ENCODE peak calls at places on chromosome 7, in nine cellular contexts. S is A549, P is sigmoid colon, Q is heart left ventricle, G is IMR-90, A is spleen, H is uterus, F is transverse colon, E is breast epithelium. U is an unnamed sample. For H3K4me1, the result is how much of the 10 kb centered on the place peaks cover.

GRCh38 chr7:27482219-27482618 is 180.5 kb downstream of the HIBADH start:
- DNase-seq in S (no peak), P (no peak), Q (no peak), G (no peak), A (no peak), H (no peak), F (no peak), E (no peak), U (no peak)

GRCh38 chr7:20225384-20225783 is 8.2 kb upstream of the MACC1 start:
- DNase-seq in S (no peak), P (no peak), Q (no peak), G (no peak), A (no peak), H (no peak), F (no peak), E (no peak), U (no peak)

GRCh38 chr7:132077986-132078385 is 498.3 kb downstream of the PLXNA4 start:
- DNase-seq in S (no peak), P (peak), Q (no peak), G (peak), A (no peak), H (peak), F (peak), E (no peak), U (no peak)

GRCh38 chr7:98395481-98395880 is 5.4 kb downstream of the BAIAP2L1 start:
- DNase-seq in S (no peak), P (peak), Q (no peak), G (no peak), A (no peak), H (no peak), F (no peak), E (no peak), U (no peak)

GRCh38 chr7:73992104-73992562 is 35.8 kb upstream of the ELN start:
- DNase-seq in S (no peak), P (peak), Q (no peak), G (peak), A (no peak), H (peak), F (no peak), E (no peak), U (no peak)

GRCh38 chr7:18356195-18356645 is 139.3 kb upstream of the HDAC9 start:
- DNase-seq in S (peak), P (no peak), Q (no peak), G (peak), A (no peak), H (no peak), F (no peak), E (no peak), U (no peak)

GRCh38 chr7:21941570-21942224 is 4.0 kb downstream of the CDCA7L start:
- DNase-seq in S (no peak), P (no peak), Q (no peak), G (peak), A (no peak), H (no peak), F (no peak), E (no peak), U (no peak)

GRCh38 chr7:72265071-72265470 is 147.1 kb downstream of the CALN1 start:
- DNase-seq in S (no peak), P (no peak), Q (no peak), G (no peak), A (no peak), H (no peak), F (no peak), E (no peak), U (no peak)

GRCh38 chr7:142891490-142892082 is 6.0 kb upstream of the TRPV6 start:
- DNase-seq in S (no peak), P (no peak), Q (no peak), G (no peak), A (peak), H (no peak), F (no peak), E (no peak), U (no peak)

GRCh38 chr7:129913428-129913827 is 39.3 kb downstream of the UBE2H start:
- DNase-seq in S (no peak), P (no peak), Q (no peak), G (no peak), A (no peak), H (no peak), F (no peak), E (no peak), U (no peak)

GRCh38 chr7:108613147-108613948 is 43.7 kb downstream of the DNAJB9 start:
- DNase-seq in S (peak), P (no peak), Q (no peak), G (peak), A (no peak), H (no peak), F (no peak), E (no peak), U (no peak)

GRCh38 chr7:112759905-112760304 is 30.3 kb downstream of the TMEM168 start:
- DNase-seq in S (no peak), P (no peak), Q (no peak), G (no peak), A (no peak), H (no peak), F (no peak), E (no peak), U (no peak)

GRCh38 chr7:132608523-132608922 is 32.3 kb upstream of the PLXNA4 start:
- DNase-seq in S (no peak), P (no peak), Q (no peak), G (no peak), A (no peak), H (no peak), F (no peak), E (no peak), U (no peak)

GRCh38 chr7:26454180-26454579 is 162.5 kb downstream of the SNX10 start:
- DNase-seq in S (no peak), P (no peak), Q (no peak), G (no peak), A (no peak), H (no peak), F (no peak), E (no peak), U (no peak)

GRCh38 chr7:90224204-90224603 is 12.7 kb downstream of the STEAP2 start:
- DNase-seq in S (no peak), P (no peak), Q (no peak), G (no peak), A (no peak), H (no peak), F (no peak), E (no peak), U (no peak)

GRCh38 chr7:30923009-30923773 is 11.5 kb downstream of the AQP1 start:
- DNase-seq in S (no peak), P (peak), Q (peak), G (no peak), A (peak), H (no peak), F (peak), E (peak), U (peak)

GRCh38 chr7:10973942-10974716 is 457 bp downstream of the PHF14 start:
- DNase-seq in S (peak), P (no peak), Q (no peak), G (peak), A (peak), H (peak), F (peak), E (no peak), U (peak)
- TF ChIP-seq POLR2A in S (no peak), P (no peak), Q (no peak), G (no peak), A (no peak), H (no peak), F (no peak), E (no peak), U (no peak)

DNA sequence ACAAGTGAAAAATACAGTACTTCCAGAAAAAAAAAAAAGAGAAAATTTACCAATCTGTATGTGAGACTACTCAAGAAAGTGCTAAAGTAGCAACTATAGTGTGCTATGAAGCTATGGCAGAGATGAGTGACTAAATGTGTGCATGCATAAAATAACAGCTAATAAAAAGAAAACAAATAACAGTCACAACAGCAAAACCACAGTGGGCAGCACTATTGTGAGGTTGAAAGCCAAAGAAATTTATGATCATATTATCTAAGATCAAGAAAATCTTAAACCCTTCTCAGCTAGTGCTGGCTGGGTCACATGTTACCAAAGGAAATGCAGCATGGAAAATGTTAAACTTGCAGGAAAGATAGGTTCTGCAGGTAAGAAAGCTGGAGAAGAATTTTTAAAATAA is 15.8 kb upstream of the OR2A5 start:
- DNase-seq in S (no peak), P (no peak), Q (no peak), G (no peak), A (no peak), H (no peak), F (no peak), E (no peak), U (no peak)
- H3K4me1 ChIP-seq in S (under half), P (under half), Q (under half), G (under half), A (under half), H (under half), F (under half), E (under half), U (under half)

GRCh38 chr7:6636741-6637543 is at the start of gene ZNF316:
- DNase-seq in S (peak), P (peak), Q (peak), G (peak), A (peak), H (peak), F (peak), E (peak), U (peak)
- TF ChIP-seq POLR2A in S (peak), P (no peak), Q (no peak), G (no peak), A (no peak), H (no peak), F (peak), E (no peak), U (peak)

GRCh38 chr7:473211-473734 is 46.4 kb downstream of the PDGFA start:
- DNase-seq in S (no peak), P (peak), Q (peak), G (no peak), A (peak), H (no peak), F (no peak), E (no peak), U (peak)
- H3K4me1 ChIP-seq in S (under half), P (under half), Q (under half), G (under half), A (under half), H (under half), F (under half), E (under half), U (under half)

DNA sequence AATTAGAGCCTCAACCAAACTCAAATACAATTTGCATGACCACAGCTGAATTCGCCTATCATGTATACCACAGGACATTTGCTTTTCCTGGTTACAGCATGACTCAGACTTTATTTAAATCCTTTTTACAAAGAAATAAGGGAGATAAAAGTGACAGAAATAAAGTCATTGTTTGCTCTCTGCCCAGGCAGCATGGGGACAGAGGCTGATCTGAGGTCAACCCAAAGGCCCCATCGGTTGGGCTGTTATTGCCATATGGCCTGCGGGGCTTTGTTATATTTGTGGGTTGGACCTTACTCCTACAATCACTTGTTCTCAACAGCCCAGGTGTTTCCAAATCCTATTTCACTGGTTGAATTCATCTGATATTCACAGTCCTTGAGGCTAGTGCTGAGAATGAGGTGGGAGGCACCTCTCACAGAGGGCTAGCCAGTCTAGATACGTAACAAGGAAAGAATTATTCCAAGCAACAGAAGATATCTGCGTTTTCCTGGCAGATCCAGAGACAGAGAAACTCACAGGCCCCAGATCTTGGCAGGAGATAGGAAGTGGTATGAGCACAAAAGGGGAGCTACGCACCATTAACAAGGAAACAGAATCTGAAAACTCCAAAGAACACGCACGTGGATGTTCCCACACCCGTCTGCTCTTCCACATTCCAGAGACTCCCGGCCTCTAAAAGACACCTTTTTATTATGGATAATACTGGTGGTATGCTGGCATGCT is 117.3 kb downstream of the HIPK2 start:
- DNase-seq in S (no peak), P (no peak), Q (no peak), G (no peak), A (no peak), H (no peak), F (peak), E (no peak), U (no peak)
- TF ChIP-seq POLR2A in S (no peak), P (no peak), Q (no peak), G (no peak), A (no peak), H (no peak), F (no peak), E (no peak), U (no peak)

GRCh38 chr7:934469-935320 is 19.8 kb downstream of the ADAP1 start:
- DNase-seq in S (no peak), P (peak), Q (peak), G (no peak), A (peak), H (no peak), F (peak), E (no peak), U (peak)

GRCh38 chr7:938546-939185 is 15.8 kb downstream of the ADAP1 start:
- DNase-seq in S (no peak), P (peak), Q (peak), G (no peak), A (peak), H (no peak), F (peak), E (no peak), U (no peak)

GRCh38 chr7:937851-938484 is 16.5 kb downstream of the ADAP1 start:
- DNase-seq in S (no peak), P (no peak), Q (no peak), G (no peak), A (peak), H (no peak), F (peak), E (no peak), U (peak)

GRCh38 chr7:935321-936130 is 19.0 kb downstream of the ADAP1 start:
- DNase-seq in S (no peak), P (peak), Q (peak), G (no peak), A (peak), H (no peak), F (peak), E (no peak), U (peak)

DNA sequence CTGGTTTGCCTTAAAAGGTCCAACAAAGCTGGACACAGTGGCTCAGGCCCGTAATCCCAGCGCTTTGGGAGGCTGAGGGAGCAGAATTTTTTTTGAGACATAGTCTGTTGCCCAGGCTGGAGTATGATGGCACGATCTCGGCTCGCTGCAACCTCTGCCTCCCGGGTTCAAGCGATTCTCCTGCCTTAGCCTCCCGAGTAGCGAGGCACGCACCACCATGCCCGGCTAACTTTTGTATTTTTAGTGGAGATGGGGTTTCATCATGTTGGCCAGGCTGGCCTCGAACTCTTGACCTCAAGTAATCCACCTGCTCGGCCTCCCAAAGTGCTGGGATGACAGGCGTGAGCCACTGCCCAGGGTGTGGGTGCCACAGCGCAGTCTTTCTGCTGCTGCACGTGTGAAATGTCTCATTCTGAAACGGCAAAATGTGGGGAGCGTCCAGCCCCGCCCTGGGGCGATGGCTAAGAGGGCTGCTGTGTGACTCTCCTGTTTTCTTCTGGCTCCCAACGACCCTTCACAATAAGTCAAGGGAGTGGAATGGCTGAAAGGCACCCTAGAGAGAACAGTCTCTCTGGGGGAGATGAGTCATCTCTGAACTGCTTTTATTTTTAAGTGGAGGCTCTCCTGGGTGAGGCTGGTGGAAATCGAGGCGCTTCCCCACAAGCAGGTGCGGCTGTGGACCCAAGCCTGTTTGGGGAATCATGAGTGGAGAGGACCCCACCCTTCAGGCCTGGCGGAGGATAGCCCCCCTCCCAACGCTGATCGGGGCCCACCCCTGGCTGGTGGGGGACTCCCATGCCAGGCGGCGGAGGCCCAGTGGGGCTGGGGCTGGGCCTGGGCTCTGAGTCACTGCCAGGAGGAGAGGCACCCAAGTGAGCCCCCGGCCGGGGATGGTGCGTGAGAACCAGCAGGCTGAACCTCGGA is 18.1 kb downstream of the ADAP1 start:
- DNase-seq in S (peak), P (peak), Q (peak), G (peak), A (peak), H (no peak), F (peak), E (no peak), U (peak)
- H3K4me1 ChIP-seq in S (under half), P (under half), Q (under half), G (under half), A (under half), H (under half), F (under half), E (under half), U (under half)

GRCh38 chr7:151057989-151058765 is 480 bp upstream of the CDK5 start:
- DNase-seq in S (peak), P (peak), Q (peak), G (peak), A (peak), H (peak), F (peak), E (peak), U (peak)
- TF ChIP-seq POLR2A in S (peak), P (peak), Q (peak), G (no peak), A (no peak), H (peak), F (peak), E (peak), U (peak)